ENCODE peak calls at places on chromosomes 16 and 17, in four cellular contexts. P is colonic mucosa, S is BJ, Z is cardiac fibroblast. R is an unnamed sample.

GRCh38 chr17:40542562-40543411 is 22.5 kb downstream of the CCR7 start:
- DNase-seq in P (peak), S (peak), Z (peak), R (no peak)

GRCh38 chr17:57620576-57620975 is 124.5 kb downstream of the CCDC182 start:
- DNase-seq in P (no peak), S (no peak), Z (no peak), R (no peak)

GRCh38 chr17:21286066-21286770 is 1.7 kb downstream of the MAP2K3 start:
- DNase-seq in P (peak), S (peak), Z (peak), R (peak)

GRCh38 chr17:9979463-9979995 is 74.5 kb upstream of the RCVRN start:
- DNase-seq in P (no peak), S (no peak), Z (no peak), R (no peak)

GRCh38 chr17:4849011-4849536 is 15.9 kb downstream of the MINK1 start:
- DNase-seq in P (no peak), S (peak), Z (no peak), R (no peak)

GRCh38 chr16:62977876-62978275 is 941.6 kb upstream of the CDH8 start:
- DNase-seq in P (no peak), S (no peak), Z (no peak), R (no peak)

GRCh38 chr16:50888486-50889261 is 146.8 kb downstream of the CYLD start:
- DNase-seq in P (no peak), S (no peak), Z (no peak), R (no peak)

GRCh38 chr17:56934280-56934679 is 20.4 kb upstream of the TRIM25 start:
- DNase-seq in P (no peak), S (no peak), Z (no peak), R (no peak)

GRCh38 chr16:31568577-31569359 is 41.1 kb downstream of the AHSP start:
- DNase-seq in P (peak), S (no peak), Z (peak), R (no peak)

GRCh38 chr17:65053354-65053881 is 3.1 kb downstream of the GNA13 start:
- DNase-seq in P (no peak), S (no peak), Z (no peak), R (no peak)

GRCh38 chr16:17768257-17768656 is 297.5 kb upstream of the XYLT1 start:
- DNase-seq in P (no peak), S (peak), Z (peak), R (no peak)

GRCh38 chr17:57478433-57478832 is 222.1 kb downstream of the MSI2 start:
- DNase-seq in P (no peak), S (no peak), Z (peak), R (no peak)

GRCh38 chr17:49112936-49113335 is 19.6 kb upstream of the B4GALNT2 start:
- DNase-seq in P (no peak), S (no peak), Z (no peak), R (no peak)

GRCh38 chr17:15123593-15124590 is 141.2 kb downstream of the PMP22 start:
- DNase-seq in P (no peak), S (peak), Z (no peak), R (peak)

GRCh38 chr16:68232335-68232734 is 3.6 kb downstream of the ESRP2 start:
- DNase-seq in P (no peak), S (no peak), Z (no peak), R (no peak)

GRCh38 chr16:85593503-85594195 is 19.5 kb upstream of the GSE1 start:
- DNase-seq in P (no peak), S (no peak), Z (no peak), R (no peak)

GRCh38 chr17:16516594-16517018 is 24.6 kb upstream of the LRRC75A start:
- DNase-seq in P (no peak), S (peak), Z (peak), R (peak)

GRCh38 chr17:75524971-75525805 is at the start of gene LLGL2:
- DNase-seq in P (peak), S (no peak), Z (peak), R (no peak)

GRCh38 chr16:67934306-67935095 is 2.1 kb downstream of the PSMB10 start:
- DNase-seq in P (no peak), S (no peak), Z (no peak), R (no peak)

GRCh38 chr17:73257516-73257915 is 4.2 kb downstream of the CPSF4L start:
- DNase-seq in P (no peak), S (no peak), Z (no peak), R (no peak)

GRCh38 chr17:81821147-81821546 is 11.9 kb downstream of the MCRIP1 start:
- DNase-seq in P (no peak), S (no peak), Z (no peak), R (no peak)

GRCh38 chr17:75864448-75864871 is 9.3 kb upstream of the WBP2 start:
- DNase-seq in P (peak), S (peak), Z (peak), R (peak)

GRCh38 chr16:8660841-8661301 is 13.5 kb upstream of the ABAT start:
- DNase-seq in P (peak), S (no peak), Z (peak), R (peak)

GRCh38 chr17:72771734-72772133 is 320.8 kb downstream of the SLC39A11 start:
- DNase-seq in P (no peak), S (no peak), Z (no peak), R (no peak)

GRCh38 chr17:81712468-81713003 is 452 bp downstream of the SLC25A10 start:
- DNase-seq in P (peak), S (no peak), Z (no peak), R (no peak)

GRCh38 chr16:55056585-55057520 is 126.2 kb downstream of the IRX5 start:
- DNase-seq in P (no peak), S (no peak), Z (no peak), R (no peak)

GRCh38 chr16:4882261-4882632 is 35.0 kb downstream of the UBN1 start:
- DNase-seq in P (no peak), S (no peak), Z (peak), R (no peak)

GRCh38 chr17:21689604-21690003 is 2.7 kb upstream of the KCNJ18 start:
- DNase-seq in P (no peak), S (peak), Z (peak), R (no peak)

GRCh38 chr16:1707193-1707790 is 1.3 kb downstream of the MAPK8IP3 start:
- DNase-seq in P (no peak), S (no peak), Z (peak), R (no peak)

GRCh38 chr17:40659909-40660308 is 5.1 kb downstream of the KRT222 start:
- DNase-seq in P (no peak), S (no peak), Z (no peak), R (no peak)

GRCh38 chr16:3596101-3596861 is 15.1 kb downstream of the SLX4 start:
- DNase-seq in P (no peak), S (no peak), Z (no peak), R (no peak)

GRCh38 chr16:12096162-12096781 is 119.7 kb downstream of the SNX29 start:
- DNase-seq in P (no peak), S (no peak), Z (no peak), R (no peak)

GRCh38 chr17:79812206-79812968 is 15.5 kb upstream of the CBX8 start:
- DNase-seq in P (no peak), S (no peak), Z (no peak), R (no peak)

GRCh38 chr17:11511696-11512095 is 86.6 kb upstream of the DNAH9 start:
- DNase-seq in P (peak), S (no peak), Z (no peak), R (no peak)

GRCh38 chr16:66376577-66377326 is 10.3 kb downstream of the CDH5 start:
- DNase-seq in P (no peak), S (no peak), Z (no peak), R (no peak)

GRCh38 chr17:944266-944665 is 35.3 kb downstream of the NXN start:
- DNase-seq in P (no peak), S (no peak), Z (no peak), R (no peak)

GRCh38 chr16:86033016-86033474 is 134.1 kb downstream of the IRF8 start:
- DNase-seq in P (no peak), S (no peak), Z (no peak), R (no peak)

GRCh38 chr16:25063865-25064264 is 47.7 kb upstream of the LCMT1 start:
- DNase-seq in P (no peak), S (no peak), Z (peak), R (no peak)

GRCh38 chr17:4951486-4951885 is 567 bp downstream of the ENO3 start:
- DNase-seq in P (no peak), S (no peak), Z (no peak), R (no peak)

GRCh38 chr16:75062944-75063444 is 53.6 kb downstream of the LDHD start:
- DNase-seq in P (no peak), S (no peak), Z (no peak), R (no peak)
- TF ChIP-seq CTCF in P (no peak), S (no peak), Z (no peak), R (no peak)

GRCh38 chr17:30378797-30379302 is at the start of gene CPD:
- DNase-seq in P (peak), S (peak), Z (peak), R (peak)
- TF ChIP-seq CTCF in P (no peak), S (no peak), Z (no peak), R (no peak)

GRCh38 chr17:42744283-42744805 is 496 bp downstream of the EZH1 start:
- DNase-seq in P (peak), S (no peak), Z (peak), R (peak)
- TF ChIP-seq CTCF in P (no peak), S (no peak), Z (no peak), R (no peak)

GRCh38 chr17:50621562-50621961 is 13.1 kb upstream of the ABCC3 start:
- DNase-seq in P (no peak), S (no peak), Z (peak), R (no peak)

GRCh38 chr17:50620237-50620636 is 14.4 kb upstream of the ABCC3 start:
- DNase-seq in P (no peak), S (no peak), Z (no peak), R (no peak)

GRCh38 chr17:50619489-50619888 is 15.2 kb upstream of the ABCC3 start:
- DNase-seq in P (no peak), S (no peak), Z (no peak), R (no peak)

GRCh38 chr17:50618941-50619340 is 15.7 kb upstream of the ABCC3 start:
- DNase-seq in P (no peak), S (no peak), Z (no peak), R (no peak)

DNA sequence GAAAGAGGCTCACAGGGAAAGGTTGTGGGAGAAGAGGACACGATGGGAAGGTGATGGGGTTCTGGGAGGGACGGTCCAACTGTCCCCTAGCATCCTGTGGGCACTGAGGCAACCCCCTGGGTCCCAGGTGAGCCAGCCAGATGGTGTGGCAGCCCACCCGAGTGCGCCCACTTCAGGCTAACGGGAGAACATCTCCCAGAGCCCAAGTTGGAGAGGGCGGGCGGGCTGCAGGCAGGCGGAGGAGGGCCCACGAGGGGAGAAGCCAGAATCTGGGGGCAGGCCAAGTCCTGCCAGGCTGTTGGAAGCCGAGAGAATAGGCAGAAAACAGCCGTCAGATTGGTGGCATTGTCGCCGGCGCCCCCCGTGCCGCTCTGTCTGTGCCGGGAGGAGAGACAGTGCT is 13.8 kb upstream of the ABCC3 start:
- DNase-seq in P (no peak), S (no peak), Z (no peak), R (no peak)
- TF ChIP-seq CTCF in P (no peak), S (no peak), Z (no peak), R (peak)

GRCh38 chr17:44469676-44470075 is 33.5 kb downstream of the GPATCH8 start:
- DNase-seq in P (no peak), S (no peak), Z (no peak), R (no peak)
- TF ChIP-seq CTCF in P (no peak), S (no peak), Z (no peak), R (no peak)